ENCODE peak calls at places on chromosomes 4 and X, in ten cellular contexts. F, Q, Y, N, C, M, I, O, U and V are unnamed samples.
A peak's percentile ranks its signal among the peaks of the same experiment; 100 is the strongest.

GRCh38 chrX:16002185-16002584 is 121.2 kb upstream of the GRPR start:
- DNase-seq in F (no peak), Q (no peak), Y (no peak), N (no peak), C (no peak), M (peak; percentile 6), I (no peak), O (no peak), U (peak; percentile 78), V (no peak)

GRCh38 chrX:31847773-31848172 is 775.9 kb upstream of the FTHL17 start:
- DNase-seq in F (no peak), Q (no peak), Y (no peak), N (no peak), C (no peak), M (no peak), I (no peak), O (no peak), U (no peak), V (no peak)

GRCh38 chr4:86769794-86770193 is 79.4 kb downstream of the SLC10A6 start:
- DNase-seq in F (no peak), Q (no peak), Y (no peak), N (no peak), C (no peak), M (no peak), I (no peak), O (no peak), U (no peak), V (no peak)

GRCh38 chrX:13404364-13404763 is 84.5 kb upstream of the ATXN3L start:
- DNase-seq in F (no peak), Q (no peak), Y (no peak), N (no peak), C (no peak), M (no peak), I (no peak), O (no peak), U (no peak), V (no peak)

GRCh38 chr4:1405636-1406415 is 416 bp downstream of the NKX1-1 start:
- DNase-seq in F (no peak), Q (no peak), Y (no peak), N (no peak), C (no peak), M (no peak), I (no peak), O (no peak), U (no peak), V (no peak)

GRCh38 chrX:50865311-50865710 is 45.2 kb upstream of the BMP15 start:
- DNase-seq in F (no peak), Q (no peak), Y (no peak), N (no peak), C (no peak), M (no peak), I (no peak), O (no peak), U (no peak), V (no peak)

GRCh38 chr4:138162259-138162658 is 79.9 kb downstream of the SLC7A11 start:
- DNase-seq in F (no peak), Q (no peak), Y (no peak), N (no peak), C (no peak), M (no peak), I (no peak), O (no peak), U (no peak), V (no peak)

GRCh38 chr4:176981551-176981950 is 188.8 kb upstream of the VEGFC start:
- DNase-seq in F (no peak), Q (no peak), Y (no peak), N (no peak), C (no peak), M (no peak), I (no peak), O (no peak), U (no peak), V (no peak)

GRCh38 chrX:11787564-11787963 is 29.5 kb downstream of the MSL3 start:
- DNase-seq in F (peak; percentile 66), Q (no peak), Y (peak; percentile 53), N (peak; percentile 53), C (no peak), M (peak; percentile 51), I (peak; percentile 80), O (peak; percentile 37), U (no peak), V (peak; percentile 67)

GRCh38 chr4:168917150-168917779 is 92.8 kb downstream of the CBR4 start:
- DNase-seq in F (no peak), Q (no peak), Y (no peak), N (peak; percentile 14), C (no peak), M (peak; percentile 24), I (no peak), O (no peak), U (peak; percentile 43), V (no peak)

GRCh38 chrX:3142259-3143042 is 101.2 kb downstream of the ARSF start:
- DNase-seq in F (no peak), Q (no peak), Y (no peak), N (no peak), C (no peak), M (no peak), I (no peak), O (no peak), U (no peak), V (no peak)

GRCh38 chr4:155544547-155544946 is 122.1 kb upstream of the GUCY1A1 start:
- DNase-seq in F (no peak), Q (no peak), Y (no peak), N (no peak), C (no peak), M (no peak), I (no peak), O (no peak), U (no peak), V (no peak)

GRCh38 chr4:85864806-85865205 is 389.9 kb downstream of the ARHGAP24 start:
- DNase-seq in F (no peak), Q (no peak), Y (no peak), N (no peak), C (no peak), M (no peak), I (no peak), O (no peak), U (no peak), V (no peak)

GRCh38 chr4:88591787-88592599 is at the start of gene HERC3:
- DNase-seq in F (peak; percentile 92), Q (peak; percentile 65), Y (peak; percentile 85), N (peak; percentile 94), C (peak; percentile 71), M (peak; percentile 74), I (peak; percentile 93), O (peak; percentile 92), U (peak; percentile 87), V (peak; percentile 92)